ENCODE peak calls at places on chromosomes 13 and 19, in eight cellular contexts. H, F, Y, M, U, B, A and N are unnamed samples. For H3K4me1, the result is how much of the 10 kb centered on the place peaks cover.

GRCh38 chr19:2550431-2551171 is 74.7 kb downstream of the GADD45B start:
- DNase-seq in H (peak), F (no peak), Y (no peak), M (no peak), U (no peak), B (no peak), A (no peak), N (no peak)

GRCh38 chr13:90689111-90689510 is 658.4 kb upstream of the MIR17HG start:
- DNase-seq in H (no peak), F (no peak), Y (no peak), M (no peak), U (no peak), B (no peak), A (no peak), N (no peak)

GRCh38 chr13:93496985-93497673 is 270.5 kb downstream of the GPC6 start:
- DNase-seq in H (no peak), F (no peak), Y (no peak), M (no peak), U (no peak), B (no peak), A (no peak), N (no peak)

GRCh38 chr19:4083677-4084546 is 17.2 kb upstream of the ZBTB7A start:
- DNase-seq in H (no peak), F (peak), Y (no peak), M (no peak), U (no peak), B (peak), A (no peak), N (peak)

GRCh38 chr19:42132030-42132628 is at the start of gene POU2F2:
- DNase-seq in H (peak), F (no peak), Y (peak), M (no peak), U (no peak), B (peak), A (peak), N (no peak)

GRCh38 chr13:33213797-33214196 is 71.8 kb downstream of the STARD13 start:
- DNase-seq in H (no peak), F (no peak), Y (no peak), M (no peak), U (no peak), B (peak), A (no peak), N (peak)

GRCh38 chr19:45250216-45250831 is 747 bp upstream of the MARK4 start:
- DNase-seq in H (no peak), F (no peak), Y (no peak), M (no peak), U (no peak), B (no peak), A (no peak), N (no peak)

GRCh38 chr13:25286308-25286968 is 850 bp downstream of the MTMR6 start:
- DNase-seq in H (no peak), F (no peak), Y (no peak), M (peak), U (no peak), B (peak), A (no peak), N (peak)

GRCh38 chr19:54633401-54633800 is 3.1 kb downstream of the LILRB1 start:
- DNase-seq in H (no peak), F (no peak), Y (no peak), M (no peak), U (no peak), B (no peak), A (no peak), N (no peak)

GRCh38 chr13:76982051-76982450 is 9.8 kb upstream of the CLN5 start:
- DNase-seq in H (no peak), F (no peak), Y (no peak), M (no peak), U (no peak), B (no peak), A (no peak), N (no peak)

GRCh38 chr13:76976929-76977328 is 15.0 kb upstream of the CLN5 start:
- DNase-seq in H (no peak), F (no peak), Y (no peak), M (no peak), U (no peak), B (no peak), A (no peak), N (no peak)

GRCh38 chr13:76976488-76976887 is 15.4 kb upstream of the CLN5 start:
- DNase-seq in H (no peak), F (no peak), Y (no peak), M (no peak), U (no peak), B (no peak), A (no peak), N (no peak)

GRCh38 chr13:76983676-76984075 is 8.2 kb upstream of the CLN5 start:
- DNase-seq in H (no peak), F (no peak), Y (no peak), M (no peak), U (no peak), B (no peak), A (no peak), N (no peak)

DNA sequence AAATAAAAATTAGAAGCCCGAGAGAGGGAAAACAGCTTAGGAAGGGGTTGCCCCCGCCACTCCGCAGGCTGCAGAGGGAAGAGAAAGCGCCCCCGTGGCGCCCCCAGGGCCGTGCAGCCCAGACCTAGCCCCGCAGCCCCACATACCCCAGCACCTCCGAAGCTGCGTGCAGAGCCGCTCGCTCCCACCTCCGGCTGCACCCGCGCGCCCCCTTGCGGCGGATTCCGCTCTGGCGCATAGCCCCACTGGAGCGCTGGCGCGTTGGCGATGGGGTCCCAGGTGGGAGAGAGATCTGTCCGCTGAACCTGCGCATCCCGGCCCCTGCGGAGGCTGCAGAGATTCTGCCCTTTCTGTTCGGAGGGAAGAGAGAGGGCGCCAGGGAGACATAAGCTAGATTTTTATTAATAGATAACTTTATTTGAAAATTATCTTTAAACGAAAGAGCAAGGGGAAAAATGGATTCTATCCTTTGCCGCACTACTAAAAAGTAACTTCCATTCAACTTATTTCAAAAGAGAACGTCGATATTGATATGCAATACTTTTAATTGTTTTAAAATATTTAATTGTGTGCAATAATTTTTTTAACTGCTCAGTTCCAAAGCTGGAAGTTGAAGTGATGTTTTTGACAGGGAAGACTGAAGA is 11.7 kb upstream of the CLN5 start:
- DNase-seq in H (peak), F (peak), Y (peak), M (peak), U (no peak), B (peak), A (peak), N (peak)
- TF ChIP-seq CTCF in H (peak), F (peak), Y (peak), M (peak), U (peak), B (peak), A (peak), N (peak)

DNA sequence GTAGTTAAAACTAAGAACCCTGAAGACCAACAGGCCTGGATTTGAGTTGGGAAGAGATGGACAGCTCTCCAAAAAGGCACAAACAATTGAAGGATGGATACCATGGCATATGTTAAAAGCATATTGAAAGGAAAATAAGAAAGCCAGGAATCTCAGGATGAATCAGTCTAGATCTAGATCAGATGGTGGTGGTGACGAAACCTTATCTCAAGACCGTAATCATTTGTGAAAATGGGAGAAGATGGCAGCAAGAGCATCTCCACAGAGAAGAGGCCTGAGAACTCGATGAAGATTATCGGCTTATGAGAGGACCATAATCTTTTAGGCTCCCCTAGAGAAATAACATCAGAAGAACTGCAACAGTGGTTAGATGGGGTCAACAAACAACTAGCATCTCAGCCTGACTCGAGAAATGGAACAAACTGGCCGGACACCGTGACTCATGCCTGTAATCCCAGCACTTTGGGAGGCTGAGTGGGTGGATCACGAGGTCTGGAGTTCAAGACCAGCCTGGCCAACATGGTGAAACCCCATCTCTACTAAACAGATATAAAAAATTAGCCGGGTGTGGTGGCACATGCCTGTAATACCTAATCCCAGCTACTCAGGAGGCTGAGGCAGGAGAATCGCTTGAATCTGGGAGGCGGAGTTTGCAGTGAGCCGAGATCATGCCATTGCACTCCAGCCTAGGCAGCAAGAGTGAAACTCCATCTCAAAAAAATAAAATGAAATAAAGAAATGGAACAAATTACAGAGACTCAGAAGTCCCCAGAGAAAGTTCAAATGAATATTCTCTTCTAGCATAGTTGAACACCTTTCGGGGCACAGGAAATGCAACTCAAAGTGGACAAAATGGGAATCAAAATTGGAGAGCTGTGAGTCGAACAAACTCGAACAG is 47.6 kb downstream of the FOXO1 start:
- DNase-seq in H (no peak), F (no peak), Y (no peak), M (no peak), U (no peak), B (no peak), A (no peak), N (no peak)
- H3K4me1 ChIP-seq in H (half or more), F (under half), Y (under half), M (half or more), U (half or more), B (under half), A (under half), N (under half)

GRCh38 chr13:112900691-112901091 is 68.3 kb upstream of the MCF2L start:
- DNase-seq in H (no peak), F (no peak), Y (no peak), M (no peak), U (no peak), B (no peak), A (no peak), N (peak)

GRCh38 chr13:112902669-112903068 is 66.3 kb upstream of the MCF2L start:
- DNase-seq in H (no peak), F (no peak), Y (no peak), M (no peak), U (no peak), B (no peak), A (no peak), N (no peak)

GRCh38 chr13:112903606-112904195 is 65.3 kb upstream of the MCF2L start:
- DNase-seq in H (no peak), F (peak), Y (no peak), M (no peak), U (no peak), B (no peak), A (no peak), N (no peak)

GRCh38 chr13:112903071-112903577 is 65.9 kb upstream of the MCF2L start:
- DNase-seq in H (no peak), F (peak), Y (no peak), M (no peak), U (no peak), B (no peak), A (no peak), N (no peak)

DNA sequence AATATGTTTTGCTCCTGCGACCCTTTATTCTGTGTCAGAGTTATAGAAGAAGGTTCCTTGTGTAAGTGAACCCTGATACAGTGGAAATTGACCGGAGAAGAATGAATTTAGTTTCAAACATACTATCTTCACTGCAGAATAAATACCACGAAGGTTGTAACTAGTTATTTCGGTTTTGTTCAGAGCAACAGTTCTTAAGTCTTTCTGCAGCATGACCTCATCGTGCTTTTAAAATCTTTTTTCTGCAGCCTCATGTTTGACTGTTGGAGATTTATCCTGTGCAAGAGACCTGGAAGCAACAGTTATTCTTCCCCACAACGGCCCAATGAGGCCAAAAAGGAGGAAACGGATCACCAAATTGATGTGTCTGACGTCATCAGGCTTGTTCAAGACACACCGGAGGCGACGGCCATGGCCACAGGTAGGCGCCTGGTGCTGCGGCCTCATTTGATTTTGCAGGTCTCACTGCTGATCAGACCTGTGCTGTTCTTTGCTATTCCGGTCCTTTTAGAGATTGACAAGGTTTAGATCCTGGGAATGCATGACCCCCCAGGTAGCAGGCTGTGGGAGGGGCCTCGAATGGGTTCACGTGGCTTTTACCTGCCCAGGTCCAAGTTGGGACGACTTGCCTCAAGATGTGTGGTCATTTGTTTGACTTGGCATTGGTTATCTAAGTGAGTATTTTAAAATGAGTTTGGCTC is 66.9 kb upstream of the MCF2L start:
- DNase-seq in H (peak), F (peak), Y (no peak), M (peak), U (no peak), B (no peak), A (no peak), N (peak)
- H3K4me3 ChIP-seq in H (no peak), F (no peak), Y (no peak), M (no peak), U (no peak), B (no peak), A (no peak), N (no peak)

DNA sequence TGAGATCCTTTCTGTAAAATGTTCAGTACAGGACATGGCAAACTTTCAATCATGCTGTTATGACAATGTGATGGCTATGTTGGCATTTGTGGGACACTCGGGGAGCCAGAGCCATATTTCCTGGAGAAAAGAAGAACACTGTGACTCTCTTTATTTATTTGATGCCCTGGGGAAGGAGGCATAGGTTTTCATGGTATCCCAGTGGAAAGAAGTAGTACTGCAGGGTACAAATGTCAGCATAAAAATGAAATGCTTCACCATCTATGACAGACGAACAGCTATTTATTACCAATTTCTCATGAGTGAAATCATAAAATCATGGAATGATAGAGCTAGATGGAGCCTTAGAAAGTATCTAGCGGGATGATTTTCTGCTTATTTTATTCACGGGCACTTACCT is 217.1 kb downstream of the COL4A1 start:
- DNase-seq in H (no peak), F (no peak), Y (no peak), M (no peak), U (no peak), B (no peak), A (no peak), N (no peak)
- TF ChIP-seq CTCF in H (peak), F (no peak), Y (no peak), M (no peak), U (no peak), B (no peak), A (no peak), N (no peak)

GRCh38 chr19:5113101-5113557 is 144.2 kb downstream of the KDM4B start:
- DNase-seq in H (no peak), F (no peak), Y (no peak), M (no peak), U (no peak), B (no peak), A (no peak), N (no peak)
- H3K4me1 ChIP-seq in H (under half), F (under half), Y (under half), M (under half), U (under half), B (under half), A (under half), N (under half)

GRCh38 chr19:21587117-21587461 is 81.7 kb downstream of the ZNF429 start:
- DNase-seq in H (peak), F (peak), Y (no peak), M (peak), U (no peak), B (peak), A (peak), N (no peak)
- H3K4me3 ChIP-seq in H (peak), F (peak), Y (peak), M (peak), U (peak), B (peak), A (peak), N (peak)